ENCODE peak calls at places on chromosomes 13 and 19, in eight cellular contexts. E is GM12878; A is RWPE2; M is effector memory CD4-positive, alpha-beta T cell; D is heart right ventricle; X is astrocyte; C is body of pancreas; J is naive thymus-derived CD4-positive, alpha-beta T cell. U is an unnamed sample. For H3K4me1, the result is how much of the 10 kb centered on the place peaks cover.

GRCh38 chr13:51747438-51748434 is 56.2 kb downstream of the DHRS12 start:
- DNase-seq in D (no peak), A (no peak), M (no peak), X (no peak), J (no peak), E (no peak), C (no peak), U (no peak)

GRCh38 chr13:41952749-41953148 is 8.2 kb downstream of the VWA8 start:
- DNase-seq in A (no peak), J (no peak), C (no peak), X (no peak), E (no peak), D (no peak), M (no peak), U (no peak)

GRCh38 chr13:29573190-29573589 is 22.3 kb downstream of the SLC7A1 start:
- DNase-seq in M (no peak), D (no peak), E (no peak), A (no peak), X (no peak), C (peak), J (no peak), U (no peak)

GRCh38 chr19:2867025-2867991 is at the start of gene ZNF556:
- DNase-seq in C (no peak), D (no peak), A (no peak), E (no peak), M (no peak), X (no peak), J (no peak), U (no peak)

GRCh38 chr13:20428666-20429644 is 96.7 kb downstream of the CRYL1 start:
- DNase-seq in M (no peak), J (no peak), E (no peak), X (peak), D (no peak), C (no peak), A (no peak), U (no peak)

GRCh38 chr13:38657191-38657590 is 29.7 kb upstream of the FREM2 start:
- DNase-seq in A (no peak), E (no peak), J (no peak), D (no peak), X (peak), C (no peak), M (no peak), U (no peak)

GRCh38 chr13:60627071-60627686 is 230.2 kb downstream of the TDRD3 start:
- DNase-seq in X (peak), M (no peak), E (no peak), D (no peak), C (peak), J (no peak), A (no peak), U (no peak)

GRCh38 chr19:43290568-43291359 is 21.4 kb upstream of the PSG9 start:
- DNase-seq in E (no peak), J (no peak), C (no peak), M (no peak), A (no peak), X (no peak), D (no peak), U (no peak)

GRCh38 chr13:95957331-95957730 is 95.9 kb downstream of the UGGT2 start:
- DNase-seq in A (no peak), M (no peak), X (no peak), D (no peak), E (no peak), J (no peak), C (no peak), U (no peak)

GRCh38 chr13:89900104-89900760 is 1447.3 kb upstream of the MIR17HG start:
- DNase-seq in D (no peak), X (no peak), M (no peak), J (no peak), E (no peak), A (no peak), C (no peak), U (no peak)

GRCh38 chr13:97432232-97432916 is 1.6 kb upstream of the RAP2A start:
- DNase-seq in E (no peak), M (no peak), A (no peak), J (peak), C (no peak), D (no peak), X (no peak), U (no peak)

GRCh38 chr19:52398091-52398461 is 427 bp downstream of the ZNF528 start:
- DNase-seq in D (peak), A (no peak), E (no peak), X (no peak), M (no peak), J (no peak), C (peak), U (no peak)

GRCh38 chr19:615619-616018 is 17.7 kb downstream of the POLRMT start:
- DNase-seq in E (no peak), D (no peak), X (no peak), M (no peak), C (no peak), J (no peak), A (no peak), U (no peak)

GRCh38 chr13:110330491-110331001 is 23.5 kb downstream of the COL4A2 start:
- DNase-seq in C (no peak), J (no peak), D (no peak), E (no peak), M (no peak), X (peak), A (no peak), U (no peak)

GRCh38 chr19:6772028-6772865 is at the start of gene VAV1:
- DNase-seq in M (peak), C (peak), E (peak), J (peak), D (peak), A (no peak), X (no peak), U (peak)

GRCh38 chr13:26971990-26972888 is 199.4 kb downstream of the USP12 start:
- DNase-seq in D (no peak), X (peak), E (no peak), C (peak), J (no peak), M (no peak), A (no peak), U (no peak)

GRCh38 chr13:52999093-52999696 is 29.4 kb upstream of the OLFM4 start:
- DNase-seq in A (no peak), D (no peak), E (no peak), M (no peak), X (no peak), C (no peak), J (no peak), U (no peak)

GRCh38 chr13:29929062-29929847 is 78.8 kb upstream of the UBL3 start:
- DNase-seq in C (no peak), A (no peak), D (no peak), J (no peak), E (no peak), M (no peak), X (no peak), U (no peak)

GRCh38 chr13:50577806-50578205 is 265.7 kb downstream of the DLEU7 start:
- DNase-seq in E (no peak), J (no peak), X (no peak), C (no peak), M (no peak), D (no peak), A (no peak), U (no peak)

GRCh38 chr13:105087941-105088340 is 1447.5 kb downstream of the EFNB2 start:
- DNase-seq in E (no peak), C (no peak), X (no peak), D (no peak), M (no peak), A (no peak), J (no peak), U (no peak)

GRCh38 chr13:92158335-92158734 is 759.9 kb downstream of the GPC5 start:
- DNase-seq in D (no peak), X (peak), E (no peak), C (no peak), J (no peak), A (no peak), M (no peak), U (no peak)

GRCh38 chr13:102261809-102262208 is 140.0 kb downstream of the FGF14 start:
- DNase-seq in X (no peak), J (no peak), D (no peak), A (no peak), M (no peak), C (no peak), E (no peak), U (no peak)

GRCh38 chr19:50536662-50537305 is 23.1 kb upstream of the ASPDH start:
- DNase-seq in E (no peak), C (no peak), J (no peak), X (peak), D (no peak), A (no peak), M (no peak), U (no peak)

GRCh38 chr13:23463631-23464030 is 30.1 kb upstream of the SACS start:
- DNase-seq in E (no peak), J (no peak), C (no peak), D (no peak), A (no peak), X (peak), M (no peak), U (no peak)

GRCh38 chr13:78816154-78816553 is 157.2 kb upstream of the OBI1 start:
- DNase-seq in D (no peak), C (no peak), M (no peak), A (no peak), J (no peak), E (no peak), X (no peak), U (no peak)

GRCh38 chr19:30450101-30450500 is 77.9 kb downstream of the ZNF536 start:
- DNase-seq in C (peak), X (peak), J (no peak), A (no peak), E (no peak), M (no peak), D (peak), U (no peak)

GRCh38 chr13:32941368-32941767 is 74.9 kb upstream of the KL start:
- DNase-seq in X (no peak), A (no peak), E (no peak), M (no peak), D (no peak), J (no peak), C (no peak), U (no peak)

GRCh38 chr13:106028916-106029315 is 506.5 kb downstream of the EFNB2 start:
- DNase-seq in C (no peak), X (peak), M (no peak), J (no peak), A (no peak), D (no peak), E (no peak), U (no peak)

GRCh38 chr13:98598043-98598442 is 21.1 kb upstream of the STK24 start:
- DNase-seq in D (no peak), C (no peak), E (no peak), X (no peak), M (no peak), A (no peak), J (no peak), U (no peak)

GRCh38 chr19:33778089-33778791 is 18.4 kb upstream of the KCTD15 start:
- DNase-seq in C (peak), J (peak), E (peak), A (no peak), D (peak), X (no peak), M (peak), U (peak)

GRCh38 chr19:32098953-32099352 is 246.5 kb upstream of the ZNF507 start:
- DNase-seq in E (no peak), A (no peak), C (no peak), X (no peak), M (no peak), J (no peak), D (no peak), U (no peak)

GRCh38 chr13:103539265-103539664 is 473.0 kb upstream of the SLC10A2 start:
- DNase-seq in E (no peak), D (peak), A (no peak), C (no peak), X (no peak), M (no peak), J (no peak), U (no peak)

GRCh38 chr13:109779074-109779473 is 7.3 kb downstream of the IRS2 start:
- DNase-seq in D (no peak), A (no peak), M (peak), X (no peak), J (peak), E (no peak), C (no peak), U (no peak)

GRCh38 chr13:68176486-68176885 is 946.4 kb upstream of the PCDH9 start:
- DNase-seq in M (no peak), J (no peak), X (peak), D (no peak), A (no peak), C (no peak), E (no peak), U (no peak)

GRCh38 chr13:43363156-43363918 is 340.0 kb downstream of the DNAJC15 start:
- DNase-seq in D (no peak), C (no peak), M (no peak), X (peak), A (no peak), J (no peak), E (no peak), U (no peak)

GRCh38 chr19:56993851-56994250 is 125.9 kb upstream of the USP29 start:
- DNase-seq in J (no peak), A (no peak), M (no peak), X (no peak), E (no peak), D (no peak), C (no peak), U (no peak)

GRCh38 chr13:95659500-95659899 is 15.0 kb upstream of the DZIP1 start:
- DNase-seq in M (no peak), C (no peak), A (no peak), D (no peak), J (no peak), E (no peak), X (no peak), U (no peak)

GRCh38 chr13:77460195-77460594 is 75.3 kb upstream of the SCEL start:
- DNase-seq in X (no peak), E (peak), J (no peak), D (no peak), M (no peak), A (no peak), C (peak), U (no peak)

GRCh38 chr13:76723551-76724232 is 162.5 kb downstream of the KCTD12 start:
- DNase-seq in C (peak), M (no peak), D (no peak), X (peak), A (no peak), J (no peak), E (no peak), U (peak)

DNA sequence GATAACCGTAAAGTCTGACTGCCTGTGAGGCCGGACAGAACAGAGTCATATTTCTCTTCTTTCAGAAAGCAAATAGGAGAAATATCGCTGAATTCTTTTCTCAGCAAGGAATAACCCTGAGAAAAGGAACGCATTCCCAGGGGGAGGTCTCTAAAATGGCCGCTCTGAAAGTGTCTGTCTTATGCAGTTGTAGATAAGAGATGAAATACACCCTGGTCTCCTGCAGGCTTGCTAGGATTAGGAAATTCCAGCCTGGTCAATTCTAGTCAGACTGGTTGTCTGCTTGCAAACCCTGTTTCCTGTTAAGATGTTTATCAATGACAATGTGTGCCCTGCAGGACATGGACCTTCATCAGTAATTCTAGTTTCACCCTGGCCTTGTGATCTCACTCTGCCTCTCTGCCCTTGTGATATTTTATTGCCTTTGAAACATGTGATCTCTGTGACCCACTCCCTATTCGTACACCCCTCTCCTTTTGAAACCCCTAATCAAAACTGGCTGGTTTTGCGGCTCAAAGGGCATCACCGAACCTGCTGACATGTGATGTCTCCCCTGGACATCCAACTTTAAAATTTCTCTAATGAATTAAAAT is 934.8 kb upstream of the SPRY2 start:
- DNase-seq in M (no peak), C (no peak), D (no peak), A (no peak), J (no peak), X (no peak), E (no peak), U (no peak)
- H3K4me1 ChIP-seq in M (under half), C (under half), D (under half), A (under half), J (under half), X (under half), E (under half), U (under half)

DNA sequence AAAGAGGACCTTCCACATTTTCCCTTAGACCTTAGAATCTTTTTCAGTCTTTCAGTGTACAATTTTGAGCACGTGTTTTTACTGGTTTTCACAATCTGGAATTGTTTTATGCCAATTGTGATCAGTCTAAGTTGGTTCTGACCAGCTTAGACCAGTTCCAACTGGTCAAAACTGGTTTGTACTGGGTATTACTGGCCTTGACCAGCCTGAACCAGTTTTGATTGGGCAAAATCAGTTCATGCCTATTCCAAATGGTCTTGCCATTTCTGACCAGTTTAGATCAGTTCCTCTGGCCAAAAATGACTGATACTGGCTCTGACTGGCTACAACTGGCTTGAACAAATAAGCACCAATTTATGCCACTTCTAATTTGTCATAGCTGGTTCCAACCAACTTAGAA is 36.4 kb downstream of the ZNF585A start:
- DNase-seq in C (no peak), E (no peak), X (no peak), M (no peak), A (no peak), J (no peak), D (no peak), U (no peak)
- H3K4me3 ChIP-seq in C (no peak), E (no peak), X (no peak), M (no peak), A (no peak), J (no peak), D (no peak), U (no peak)

GRCh38 chr13:82291852-82292251 is 1590.4 kb downstream of the SLITRK1 start:
- DNase-seq in C (no peak), E (no peak), A (no peak), J (no peak), D (no peak), X (no peak), M (no peak), U (no peak)

GRCh38 chr13:82294226-82294625 is 1588.0 kb downstream of the SLITRK1 start:
- DNase-seq in M (no peak), D (no peak), C (no peak), J (no peak), A (no peak), E (no peak), X (no peak), U (no peak)

GRCh38 chr13:82298110-82298509 is 1584.2 kb downstream of the SLITRK1 start:
- DNase-seq in C (no peak), E (no peak), A (no peak), M (no peak), X (no peak), J (no peak), D (no peak), U (no peak)

GRCh38 chr13:82292334-82292733 is 1589.9 kb downstream of the SLITRK1 start:
- DNase-seq in X (no peak), M (no peak), A (no peak), C (no peak), J (no peak), E (no peak), D (no peak), U (no peak)
- H3K27ac ChIP-seq in X (no peak), M (no peak), A (no peak), C (no peak), J (no peak), E (no peak), D (no peak), U (no peak)

GRCh38 chr19:38247734-38248268 is 8.4 kb downstream of the PPP1R14A start:
- DNase-seq in C (no peak), X (peak), M (no peak), D (no peak), E (no peak), A (no peak), J (no peak), U (no peak)
- H3K4me1 ChIP-seq in C (under half), X (under half), M (under half), D (under half), E (under half), A (under half), J (under half), U (under half)

GRCh38 chr13:71865858-71866172 is 1.2 kb downstream of the DACH1 start:
- DNase-seq in J (no peak), D (no peak), E (no peak), M (no peak), X (no peak), C (no peak), A (peak), U (no peak)

GRCh38 chr13:71866173-71867091 is 572 bp downstream of the DACH1 start:
- DNase-seq in E (no peak), J (peak), C (peak), A (peak), X (no peak), D (peak), M (no peak), U (peak)

GRCh38 chr13:71863249-71863648 is 3.8 kb downstream of the DACH1 start:
- DNase-seq in J (no peak), X (no peak), M (no peak), C (no peak), D (no peak), E (no peak), A (no peak), U (no peak)

GRCh38 chr13:71864094-71864980 is 2.7 kb downstream of the DACH1 start:
- DNase-seq in E (no peak), X (no peak), A (peak), D (peak), C (peak), M (no peak), J (peak), U (no peak)

DNA sequence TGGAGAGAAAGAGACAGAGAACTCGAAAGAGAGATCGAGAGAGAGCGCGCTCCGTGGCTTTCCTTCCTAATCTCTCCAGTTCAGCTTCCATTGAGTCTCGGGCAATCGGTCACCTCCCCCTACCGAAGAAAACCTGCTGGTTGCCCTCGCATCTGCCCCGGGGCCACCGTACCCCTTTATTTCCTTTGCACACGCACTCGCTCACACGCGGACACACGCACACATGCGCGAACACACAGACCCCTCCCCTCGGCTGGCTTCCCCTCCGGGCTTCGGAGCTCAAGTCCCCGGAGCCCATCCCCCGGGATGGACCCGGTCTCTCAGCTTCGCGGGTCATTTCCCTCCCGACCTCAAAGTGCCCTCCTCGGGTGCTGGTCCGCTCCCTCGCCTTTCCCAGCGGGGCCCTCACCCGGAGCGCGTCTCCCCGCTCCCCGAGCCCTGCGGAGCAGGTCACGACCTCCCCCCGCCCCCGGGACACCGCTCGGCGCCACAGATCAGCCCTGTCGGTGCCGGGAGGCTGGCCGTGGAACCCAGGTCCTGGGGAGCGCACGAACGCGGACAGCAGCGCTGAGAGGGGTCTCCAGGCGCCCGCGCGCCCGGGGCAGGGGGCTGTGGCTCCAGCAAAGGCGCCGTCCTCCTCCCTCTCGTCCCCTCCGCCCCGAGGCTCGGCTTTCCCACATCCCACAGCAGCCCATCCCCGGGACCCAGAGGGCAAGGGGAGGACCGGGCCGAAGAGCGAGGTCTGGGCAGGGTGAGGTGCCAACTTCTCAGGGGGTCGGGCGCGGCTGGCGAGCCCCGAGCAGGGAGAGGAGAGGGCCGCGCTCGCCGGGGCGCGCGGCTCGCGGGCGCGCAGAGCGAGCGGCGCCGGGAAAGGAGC is 1.8 kb downstream of the DACH1 start:
- DNase-seq in J (peak), M (no peak), A (peak), E (no peak), C (peak), X (peak), D (peak), U (no peak)
- H3K4me3 ChIP-seq in J (peak), M (peak), A (no peak), E (no peak), C (peak), X (peak), D (peak), U (peak)

GRCh38 chr19:36526581-36526980 is 1.5 kb downstream of the ZNF260 start:
- DNase-seq in E (no peak), X (no peak), A (no peak), D (no peak), C (no peak), M (no peak), J (no peak), U (no peak)
- H3K27ac ChIP-seq in E (peak), X (no peak), A (no peak), D (no peak), C (no peak), M (no peak), J (no peak), U (no peak)

U was measured in CD8-positive, alpha-beta T cell.